ENCODE peak calls at places on chromosomes 7 and 10, in seven cellular contexts. One of them, this sample, is unnamed.

GRCh38 chr7:46352335-46352954 is 431.4 kb upstream of the IGFBP3 start:
- DNase-seq in IMR-90: peak; percentile 72
- DNase-seq in H1: no peak
- DNase-seq in mesendoderm: peak; percentile 81
- DNase-seq in neuronal stem cell: peak; percentile 79
- DNase-seq in mesenchymal stem cell: peak; percentile 65
- DNase-seq in trophoblast cell: peak; percentile 75
- DNase-seq in this sample: peak; percentile 57

GRCh38 chr7:20795881-20796280 is 9.2 kb upstream of the SP8 start:
- DNase-seq in IMR-90: no peak
- DNase-seq in H1: no peak
- DNase-seq in mesendoderm: no peak
- DNase-seq in neuronal stem cell: no peak
- DNase-seq in mesenchymal stem cell: no peak
- DNase-seq in trophoblast cell: no peak
- DNase-seq in this sample: peak; percentile 76

GRCh38 chr7:116097365-116098009 is 66.9 kb upstream of the TFEC start:
- DNase-seq in IMR-90: peak; percentile 58
- DNase-seq in H1: no peak
- DNase-seq in mesendoderm: peak; percentile 66
- DNase-seq in neuronal stem cell: no peak
- DNase-seq in mesenchymal stem cell: peak; percentile 56
- DNase-seq in trophoblast cell: peak; percentile 68
- DNase-seq in this sample: no peak

GRCh38 chr7:27064169-27064568 is 31.6 kb downstream of the HOXA1 start:
- DNase-seq in IMR-90: no peak
- DNase-seq in H1: no peak
- DNase-seq in mesendoderm: no peak
- DNase-seq in neuronal stem cell: no peak
- DNase-seq in mesenchymal stem cell: no peak
- DNase-seq in trophoblast cell: no peak
- DNase-seq in this sample: no peak

GRCh38 chr7:55131421-55131929 is 112.7 kb downstream of the EGFR start:
- DNase-seq in IMR-90: peak; percentile 47
- DNase-seq in H1: no peak
- DNase-seq in mesendoderm: no peak
- DNase-seq in neuronal stem cell: peak; percentile 27
- DNase-seq in mesenchymal stem cell: peak; percentile 69
- DNase-seq in trophoblast cell: no peak
- DNase-seq in this sample: no peak

GRCh38 chr10:121112618-121113384 is 261.6 kb downstream of the WDR11 start:
- DNase-seq in IMR-90: no peak
- DNase-seq in H1: peak; percentile 51
- DNase-seq in mesendoderm: peak; percentile 82
- DNase-seq in neuronal stem cell: no peak
- DNase-seq in mesenchymal stem cell: no peak
- DNase-seq in trophoblast cell: peak; percentile 43
- DNase-seq in this sample: peak; percentile 52

GRCh38 chr7:90717286-90718060 is 121.4 kb downstream of the CDK14 start:
- DNase-seq in IMR-90: peak; percentile 64
- DNase-seq in H1: no peak
- DNase-seq in mesendoderm: no peak
- DNase-seq in neuronal stem cell: peak; percentile 36
- DNase-seq in mesenchymal stem cell: peak; percentile 47
- DNase-seq in trophoblast cell: no peak
- DNase-seq in this sample: no peak

GRCh38 chr10:46525177-46525823 is 31.2 kb downstream of the GPRIN2 start:
- DNase-seq in IMR-90: peak; percentile 89
- DNase-seq in H1: no peak
- DNase-seq in mesendoderm: peak; percentile 65
- DNase-seq in neuronal stem cell: no peak
- DNase-seq in mesenchymal stem cell: peak; percentile 83
- DNase-seq in trophoblast cell: peak; percentile 64
- DNase-seq in this sample: no peak

GRCh38 chr10:78302989-78303854 is 269.6 kb downstream of the RPS24 start:
- DNase-seq in IMR-90: peak; percentile 85
- DNase-seq in H1: peak; percentile 97
- DNase-seq in mesendoderm: peak; percentile 98
- DNase-seq in neuronal stem cell: peak; percentile 98
- DNase-seq in mesenchymal stem cell: peak; percentile 85
- DNase-seq in trophoblast cell: peak; percentile 93
- DNase-seq in this sample: peak; percentile 95

GRCh38 chr10:46304671-46305429 is 18.1 kb downstream of the ANTXRL start:
- DNase-seq in IMR-90: no peak
- DNase-seq in H1: no peak
- DNase-seq in mesendoderm: no peak
- DNase-seq in neuronal stem cell: no peak
- DNase-seq in mesenchymal stem cell: no peak
- DNase-seq in trophoblast cell: no peak
- DNase-seq in this sample: peak; percentile 20

GRCh38 chr7:111059826-111060225 is 31.1 kb upstream of the LRRN3 start:
- DNase-seq in IMR-90: no peak
- DNase-seq in H1: no peak
- DNase-seq in mesendoderm: no peak
- DNase-seq in neuronal stem cell: no peak
- DNase-seq in mesenchymal stem cell: no peak
- DNase-seq in trophoblast cell: no peak
- DNase-seq in this sample: no peak

GRCh38 chr7:155233703-155234492 is 63.8 kb upstream of the INSIG1 start:
- DNase-seq in IMR-90: no peak
- DNase-seq in H1: no peak
- DNase-seq in mesendoderm: no peak
- DNase-seq in neuronal stem cell: no peak
- DNase-seq in mesenchymal stem cell: no peak
- DNase-seq in trophoblast cell: peak; percentile 39
- DNase-seq in this sample: no peak

GRCh38 chr10:71077143-71077581 is 135.2 kb upstream of the UNC5B start:
- DNase-seq in IMR-90: no peak
- DNase-seq in H1: peak; percentile 42
- DNase-seq in mesendoderm: peak; percentile 31
- DNase-seq in neuronal stem cell: no peak
- DNase-seq in mesenchymal stem cell: no peak
- DNase-seq in trophoblast cell: no peak
- DNase-seq in this sample: peak; percentile 30

GRCh38 chr10:73590881-73591577 is at the start of gene USP54:
- DNase-seq in IMR-90: peak; percentile 52
- DNase-seq in H1: no peak
- DNase-seq in mesendoderm: peak; percentile 98
- DNase-seq in neuronal stem cell: peak; percentile 48
- DNase-seq in mesenchymal stem cell: peak; percentile 83
- DNase-seq in trophoblast cell: peak; percentile 11
- DNase-seq in this sample: peak; percentile 55

GRCh38 chr10:100612601-100613595 is 77.2 kb downstream of the HIF1AN start:
- DNase-seq in IMR-90: no peak
- DNase-seq in H1: peak; percentile 43
- DNase-seq in mesendoderm: no peak
- DNase-seq in neuronal stem cell: no peak
- DNase-seq in mesenchymal stem cell: no peak
- DNase-seq in trophoblast cell: no peak
- DNase-seq in this sample: no peak

GRCh38 chr7:1531263-1531978 is 919 bp downstream of the MAFK start:
- DNase-seq in IMR-90: peak; percentile 41
- DNase-seq in H1: no peak
- DNase-seq in mesendoderm: no peak
- DNase-seq in neuronal stem cell: no peak
- DNase-seq in mesenchymal stem cell: peak; percentile 72
- DNase-seq in trophoblast cell: no peak
- DNase-seq in this sample: peak; percentile 32

GRCh38 chr10:22911889-22912762 is 15.7 kb upstream of the ARMC3 start:
- DNase-seq in IMR-90: no peak
- DNase-seq in H1: no peak
- DNase-seq in mesendoderm: no peak
- DNase-seq in neuronal stem cell: no peak
- DNase-seq in mesenchymal stem cell: peak; percentile 34
- DNase-seq in trophoblast cell: no peak
- DNase-seq in this sample: no peak

GRCh38 chr10:55820071-55820470 is 541.0 kb downstream of the ZWINT start:
- DNase-seq in IMR-90: no peak
- DNase-seq in H1: no peak
- DNase-seq in mesendoderm: peak; percentile 3
- DNase-seq in neuronal stem cell: no peak
- DNase-seq in mesenchymal stem cell: no peak
- DNase-seq in trophoblast cell: no peak
- DNase-seq in this sample: peak; percentile 81

GRCh38 chr10:34254596-34254995 is 560.5 kb downstream of the PARD3 start:
- DNase-seq in IMR-90: peak; percentile 48
- DNase-seq in H1: no peak
- DNase-seq in mesendoderm: no peak
- DNase-seq in neuronal stem cell: no peak
- DNase-seq in mesenchymal stem cell: peak; percentile 29
- DNase-seq in trophoblast cell: no peak
- DNase-seq in this sample: no peak

GRCh38 chr7:50677279-50677996 is 105.3 kb downstream of the GRB10 start:
- DNase-seq in IMR-90: no peak
- DNase-seq in H1: no peak
- DNase-seq in mesendoderm: no peak
- DNase-seq in neuronal stem cell: no peak
- DNase-seq in mesenchymal stem cell: no peak
- DNase-seq in trophoblast cell: no peak
- DNase-seq in this sample: no peak

GRCh38 chr10:71766717-71767419 is 6.5 kb downstream of the VSIR start:
- DNase-seq in IMR-90: peak; percentile 95
- DNase-seq in H1: no peak
- DNase-seq in mesendoderm: peak; percentile 73
- DNase-seq in neuronal stem cell: no peak
- DNase-seq in mesenchymal stem cell: peak; percentile 86
- DNase-seq in trophoblast cell: peak; percentile 98
- DNase-seq in this sample: no peak

GRCh38 chr10:1050555-1050954 is 1.6 kb upstream of the IDI1 start:
- DNase-seq in IMR-90: no peak
- DNase-seq in H1: no peak
- DNase-seq in mesendoderm: peak; percentile 73
- DNase-seq in neuronal stem cell: no peak
- DNase-seq in mesenchymal stem cell: peak; percentile 32
- DNase-seq in trophoblast cell: peak; percentile 51
- DNase-seq in this sample: peak; percentile 62
- H2AK5ac ChIP-seq in IMR-90: peak overlapping the region; percentile 63
- H2AK5ac ChIP-seq in H1: no peak overlapping the region
- H2AK5ac ChIP-seq in mesendoderm: no peak overlapping the region
- H2AK5ac ChIP-seq in neuronal stem cell: no peak overlapping the region
- H2AK5ac ChIP-seq in mesenchymal stem cell: no peak overlapping the region
- H2AK5ac ChIP-seq in trophoblast cell: no peak overlapping the region
- H2AK5ac ChIP-seq in this sample: no peak overlapping the region

DNA sequence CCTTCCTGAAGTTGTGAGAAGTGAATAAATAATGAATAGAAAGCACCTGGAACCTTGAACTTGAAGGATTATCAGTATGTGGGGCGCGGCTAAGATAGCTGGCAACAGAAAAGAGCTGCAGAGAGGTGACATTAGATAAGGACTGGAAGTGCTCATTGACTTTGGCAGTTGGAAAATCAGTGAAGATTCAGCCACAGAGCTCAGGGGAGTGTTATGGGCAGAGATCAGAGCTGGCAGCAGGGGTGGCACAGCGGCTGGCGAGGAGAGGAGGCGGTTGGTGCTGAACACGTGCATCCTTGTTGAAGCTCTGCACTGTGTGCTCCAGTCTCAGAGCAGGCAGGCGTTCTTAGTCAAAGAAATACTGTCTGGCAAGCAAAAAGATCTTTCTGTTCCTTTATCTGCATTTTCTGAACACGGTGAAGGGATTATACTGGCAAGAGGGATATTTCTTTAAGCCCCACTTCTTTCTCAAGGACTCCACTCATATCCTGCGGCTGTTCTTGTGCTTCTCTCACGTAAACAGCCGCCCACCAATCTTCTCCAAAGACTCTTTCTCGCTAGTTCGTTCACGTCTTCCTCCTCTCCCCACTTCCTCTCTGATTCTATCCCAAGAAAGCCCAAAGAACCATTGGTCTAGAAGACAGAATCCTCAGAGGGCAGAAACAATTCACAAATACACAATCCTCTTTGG is 38.7 kb upstream of the ADD3 start:
- DNase-seq in IMR-90: no peak
- DNase-seq in H1: no peak
- DNase-seq in mesendoderm: peak; percentile 72
- DNase-seq in neuronal stem cell: no peak
- DNase-seq in mesenchymal stem cell: peak; percentile 32
- DNase-seq in trophoblast cell: no peak
- DNase-seq in this sample: no peak
- H2AK5ac ChIP-seq in IMR-90: peak overlapping the region; percentile 79
- H2AK5ac ChIP-seq in H1: no peak overlapping the region
- H2AK5ac ChIP-seq in mesendoderm: no peak overlapping the region
- H2AK5ac ChIP-seq in neuronal stem cell: no peak overlapping the region
- H2AK5ac ChIP-seq in mesenchymal stem cell: no peak overlapping the region
- H2AK5ac ChIP-seq in trophoblast cell: no peak overlapping the region
- H2AK5ac ChIP-seq in this sample: no peak overlapping the region

GRCh38 chr10:57014758-57015157 is 653.7 kb upstream of the ZWINT start:
- DNase-seq in IMR-90: no peak
- DNase-seq in H1: no peak
- DNase-seq in mesendoderm: no peak
- DNase-seq in neuronal stem cell: no peak
- DNase-seq in mesenchymal stem cell: no peak
- DNase-seq in trophoblast cell: no peak
- DNase-seq in this sample: no peak

GRCh38 chr10:57017356-57018037 is 656.4 kb upstream of the ZWINT start:
- DNase-seq in IMR-90: no peak
- DNase-seq in H1: no peak
- DNase-seq in mesendoderm: no peak
- DNase-seq in neuronal stem cell: no peak
- DNase-seq in mesenchymal stem cell: no peak
- DNase-seq in trophoblast cell: no peak
- DNase-seq in this sample: no peak

GRCh38 chr10:57015595-57016303 is 654.7 kb upstream of the ZWINT start:
- DNase-seq in IMR-90: no peak
- DNase-seq in H1: no peak
- DNase-seq in mesendoderm: no peak
- DNase-seq in neuronal stem cell: no peak
- DNase-seq in mesenchymal stem cell: no peak
- DNase-seq in trophoblast cell: no peak
- DNase-seq in this sample: no peak

GRCh38 chr10:57015187-57015586 is 654.1 kb upstream of the ZWINT start:
- DNase-seq in IMR-90: no peak
- DNase-seq in H1: no peak
- DNase-seq in mesendoderm: no peak
- DNase-seq in neuronal stem cell: no peak
- DNase-seq in mesenchymal stem cell: no peak
- DNase-seq in trophoblast cell: no peak
- DNase-seq in this sample: no peak

DNA sequence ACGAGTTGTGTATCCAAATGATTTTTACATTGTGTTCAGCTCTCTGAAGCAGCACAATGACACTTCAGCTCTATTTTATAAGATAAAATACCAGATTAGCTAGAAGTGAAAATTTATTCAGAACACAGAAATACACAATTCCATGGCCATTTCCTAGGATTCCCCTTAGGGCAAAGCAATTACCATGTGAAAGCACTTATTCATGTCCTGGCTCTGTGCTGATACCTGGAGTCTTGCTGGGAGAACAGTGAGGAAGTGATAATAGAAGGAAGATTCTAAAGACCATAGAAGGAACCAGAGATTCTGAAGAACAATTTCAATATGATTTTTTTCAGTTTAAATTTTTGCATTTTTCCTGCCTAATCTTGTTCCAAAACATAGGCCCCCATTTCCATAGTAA is 657.4 kb upstream of the ZWINT start:
- DNase-seq in IMR-90: no peak
- DNase-seq in H1: no peak
- DNase-seq in mesendoderm: peak; percentile 81
- DNase-seq in neuronal stem cell: no peak
- DNase-seq in mesenchymal stem cell: no peak
- DNase-seq in trophoblast cell: no peak
- DNase-seq in this sample: no peak
- H2AK5ac ChIP-seq in IMR-90: no peak overlapping the region
- H2AK5ac ChIP-seq in H1: no peak overlapping the region
- H2AK5ac ChIP-seq in mesendoderm: no peak overlapping the region
- H2AK5ac ChIP-seq in neuronal stem cell: no peak overlapping the region
- H2AK5ac ChIP-seq in mesenchymal stem cell: no peak overlapping the region
- H2AK5ac ChIP-seq in trophoblast cell: no peak overlapping the region
- H2AK5ac ChIP-seq in this sample: no peak overlapping the region

GRCh38 chr7:151792011-151792410 is 84.9 kb downstream of the PRKAG2 start:
- DNase-seq in IMR-90: no peak
- DNase-seq in H1: no peak
- DNase-seq in mesendoderm: no peak
- DNase-seq in neuronal stem cell: no peak
- DNase-seq in mesenchymal stem cell: no peak
- DNase-seq in trophoblast cell: no peak
- DNase-seq in this sample: no peak
- H2AK5ac ChIP-seq in IMR-90: no peak overlapping the region
- H2AK5ac ChIP-seq in H1: no peak overlapping the region
- H2AK5ac ChIP-seq in mesendoderm: no peak overlapping the region
- H2AK5ac ChIP-seq in neuronal stem cell: no peak overlapping the region
- H2AK5ac ChIP-seq in mesenchymal stem cell: no peak overlapping the region
- H2AK5ac ChIP-seq in trophoblast cell: no peak overlapping the region
- H2AK5ac ChIP-seq in this sample: no peak overlapping the region